ENCODE peak calls at places on chromosomes 2 and 18, in nine cellular contexts. Y is activated CD4-positive, alpha-beta T cell treated with anti-CD3 and anti-CD28 coated beads for 36 hours; U is left cardiac atrium; F is activated naive CD4-positive, alpha-beta T cell; D is A549; G is midbrain; R is iPS DF 19.7; T is posterior vena cava; J is ACHN. A is an unnamed sample.

GRCh38 chr18:49359732-49360444 is 100.6 kb downstream of the DYM start:
- DNase-seq in D (peak; percentile 4), R (no peak), J (peak; percentile 18), G (no peak), F (no peak), Y (no peak), U (no peak), T (no peak), A (peak; percentile 81)

GRCh38 chr2:45323344-45323743 is 287.7 kb downstream of the SRBD1 start:
- DNase-seq in J (no peak), F (no peak), G (no peak), R (no peak), T (no peak), U (no peak), D (no peak), Y (no peak), A (no peak)

GRCh38 chr2:230749111-230749510 is 36.5 kb downstream of the CAB39 start:
- DNase-seq in G (no peak), U (no peak), Y (no peak), T (no peak), R (no peak), J (no peak), D (no peak), F (no peak), A (peak; percentile 4)

GRCh38 chr2:236113425-236113824 is 54.8 kb downstream of the GBX2 start:
- DNase-seq in U (no peak), Y (no peak), F (no peak), T (peak; percentile 58), D (no peak), G (no peak), J (no peak), R (no peak), A (no peak)

GRCh38 chr2:239518286-239519080 is 117.7 kb upstream of the HDAC4 start:
- DNase-seq in D (no peak), U (peak; percentile 3), G (no peak), Y (no peak), F (no peak), T (peak; percentile 68), R (no peak), J (no peak), A (no peak)

GRCh38 chr2:22056621-22057132 is 932.9 kb downstream of the TDRD15 start:
- DNase-seq in Y (no peak), R (no peak), J (peak; percentile 86), U (no peak), T (no peak), G (no peak), D (no peak), F (no peak), A (no peak)

GRCh38 chr2:54038835-54039234 is 68.0 kb upstream of the PSME4 start:
- DNase-seq in R (no peak), D (peak; percentile 60), Y (no peak), F (no peak), J (no peak), T (no peak), U (no peak), G (no peak), A (no peak)

GRCh38 chr2:21484643-21485042 is 360.9 kb downstream of the TDRD15 start:
- DNase-seq in F (no peak), D (no peak), Y (no peak), G (no peak), T (peak; percentile 78), J (no peak), R (no peak), U (no peak), A (no peak)

GRCh38 chr2:29009711-29010677 is 28.9 kb downstream of the TOGARAM2 start:
- DNase-seq in T (no peak), U (no peak), Y (no peak), R (no peak), D (no peak), G (no peak), F (no peak), J (no peak), A (no peak)

GRCh38 chr2:1628893-1629292 is 115.4 kb downstream of the PXDN start:
- DNase-seq in F (no peak), J (no peak), G (peak; percentile 7), D (no peak), R (no peak), T (peak; percentile 76), Y (no peak), U (peak; percentile 74), A (no peak)

GRCh38 chr2:237735762-237736161 is 62.8 kb upstream of the RBM44 start:
- DNase-seq in F (no peak), R (no peak), Y (no peak), G (no peak), J (no peak), D (no peak), T (no peak), U (no peak), A (no peak)

GRCh38 chr2:215003001-215003400 is 135.4 kb downstream of the ABCA12 start:
- DNase-seq in R (no peak), G (no peak), U (no peak), D (no peak), T (no peak), Y (no peak), F (no peak), J (no peak), A (no peak)

GRCh38 chr2:178679891-178680290 is 127.3 kb downstream of the TTN start:
- DNase-seq in U (no peak), R (no peak), Y (no peak), T (no peak), J (no peak), G (no peak), D (no peak), F (no peak), A (no peak)

GRCh38 chr2:238879621-238880377 is 31.9 kb downstream of the TWIST2 start:
- DNase-seq in U (no peak), T (peak; percentile 57), D (no peak), F (no peak), G (no peak), J (no peak), Y (peak; percentile 32), R (no peak), A (no peak)

GRCh38 chr2:240590681-240591111 is 4.2 kb downstream of the CAPN10 start:
- DNase-seq in R (no peak), T (peak; percentile 76), J (no peak), U (peak; percentile 19), F (no peak), D (no peak), Y (no peak), G (no peak), A (no peak)

GRCh38 chr2:99425022-99425421 is 64.8 kb downstream of the REV1 start:
- DNase-seq in J (no peak), T (no peak), G (no peak), D (no peak), R (no peak), Y (no peak), U (no peak), F (no peak), A (peak; percentile 81)

GRCh38 chr2:157194097-157194688 is 63.3 kb upstream of the GALNT5 start:
- DNase-seq in T (no peak), D (peak; percentile 63), U (no peak), G (peak; percentile 72), J (peak; percentile 69), R (no peak), F (no peak), Y (peak; percentile 21), A (peak; percentile 51)

GRCh38 chr2:241300000-241300399 is 15.5 kb downstream of the HDLBP start:
- DNase-seq in U (no peak), D (no peak), G (no peak), J (no peak), F (no peak), R (no peak), Y (peak; percentile 69), T (no peak), A (no peak)

GRCh38 chr18:78305789-78306188 is 673.8 kb upstream of the SALL3 start:
- DNase-seq in U (no peak), F (no peak), J (no peak), R (no peak), T (no peak), D (no peak), Y (no peak), G (no peak), A (no peak)

GRCh38 chr2:221447310-221447709 is 124.8 kb downstream of the EPHA4 start:
- DNase-seq in Y (no peak), T (no peak), U (no peak), D (no peak), G (no peak), F (no peak), R (no peak), J (no peak), A (no peak)

GRCh38 chr2:39304729-39305128 is 61.0 kb upstream of the CDKL4 start:
- DNase-seq in D (no peak), J (no peak), F (no peak), T (no peak), Y (no peak), U (no peak), G (no peak), R (no peak), A (no peak)

GRCh38 chr2:207474871-207475485 is 54.8 kb upstream of the CREB1 start:
- DNase-seq in D (peak; percentile 60), T (no peak), R (no peak), G (peak; percentile 75), J (peak; percentile 64), U (no peak), Y (peak; percentile 63), F (no peak), A (peak; percentile 55)

GRCh38 chr2:99554238-99554637 is 64.4 kb upstream of the REV1 start:
- DNase-seq in J (no peak), F (no peak), R (no peak), Y (no peak), U (no peak), T (no peak), D (peak; percentile 15), G (no peak), A (no peak)